ENCODE peak calls at places on chromosomes 12 and 14, in five cellular contexts. C, E, R, I and D are unnamed samples.

GRCh38 chr12:119229205-119229604 is 50.5 kb downstream of the HSPB8 start:
- DNase-seq in C (no peak), E (no peak), R (no peak), I (no peak), D (no peak)

GRCh38 chr12:112852810-112853209 is 54.0 kb upstream of the OAS1 start:
- DNase-seq in C (no peak), E (no peak), R (no peak), I (no peak), D (no peak)

GRCh38 chr14:58572092-58572853 is 65.5 kb upstream of the DACT1 start:
- DNase-seq in C (no peak), E (peak), R (no peak), I (peak), D (peak)

GRCh38 chr14:54659365-54659764 is 92.4 kb downstream of the SAMD4A start:
- DNase-seq in C (no peak), E (no peak), R (no peak), I (no peak), D (no peak)

GRCh38 chr14:101226265-101226602 is 322.7 kb upstream of the RTL1 start:
- DNase-seq in C (no peak), E (no peak), R (no peak), I (no peak), D (no peak)

GRCh38 chr12:113138826-113139225 is 3.3 kb upstream of the RASAL1 start:
- DNase-seq in C (no peak), E (no peak), R (no peak), I (no peak), D (no peak)

GRCh38 chr12:130707571-130707891 is 8.6 kb downstream of the RIMBP2 start:
- DNase-seq in C (no peak), E (no peak), R (no peak), I (no peak), D (no peak)

GRCh38 chr12:12449533-12450025 is 92.7 kb downstream of the BORCS5 start:
- DNase-seq in C (no peak), E (no peak), R (peak), I (no peak), D (no peak)

GRCh38 chr14:26722258-26722657 is 124.4 kb upstream of the NOVA1 start:
- DNase-seq in C (no peak), E (no peak), R (no peak), I (no peak), D (no peak)

GRCh38 chr14:64123241-64123956 is 170.8 kb downstream of the ESR2 start:
- DNase-seq in C (no peak), E (no peak), R (no peak), I (no peak), D (no peak)

GRCh38 chr12:113267621-113268020 is 46.4 kb downstream of the TPCN1 start:
- DNase-seq in C (no peak), E (no peak), R (no peak), I (no peak), D (no peak)

GRCh38 chr14:33432407-33433023 is 493.8 kb downstream of the NPAS3 start:
- DNase-seq in C (peak), E (no peak), R (peak), I (no peak), D (no peak)

GRCh38 chr12:49487605-49488004 is 51.2 kb upstream of the KCNH3 start:
- DNase-seq in C (no peak), E (no peak), R (no peak), I (no peak), D (no peak)

GRCh38 chr14:101445278-101445677 is 116.0 kb upstream of the DIO3 start:
- DNase-seq in C (no peak), E (no peak), R (no peak), I (no peak), D (no peak)